ENCODE peak calls at places on chromosomes 6 and 20, in nine cellular contexts. L is Kasumi-1; M is hypothalamus; W is kidney epithelial cell; S is occipital lobe; H is ecto neural progenitor cell; U is thyroid gland; C is stimulated activated CD4-positive, alpha-beta T cell treated with anti-CD3 and anti-CD28 coated beads, Interleukin-1b, Interleukin-23, amount 100 ng/mL, for 48 hours; P is stromal cell of bone marrow. Z is an unnamed sample.

GRCh38 chr6:138582573-138582972 is 83.3 kb upstream of the NHSL1 start:
- DNase-seq in L (no peak), M (no peak), W (no peak), S (no peak), H (no peak), U (no peak), C (no peak), P (no peak), Z (no peak)

GRCh38 chr6:166567107-166567506 is 19.4 kb downstream of the RAMACL start:
- DNase-seq in L (no peak), M (no peak), W (peak), S (no peak), H (no peak), U (no peak), C (no peak), P (peak), Z (no peak)

GRCh38 chr6:147156799-147157382 is 47.3 kb upstream of the STXBP5 start:
- DNase-seq in L (no peak), M (no peak), W (no peak), S (no peak), H (no peak), U (no peak), C (no peak), P (no peak), Z (no peak)

GRCh38 chr6:100184473-100184872 is 190.4 kb upstream of the MCHR2 start:
- DNase-seq in L (no peak), M (no peak), W (no peak), S (no peak), H (no peak), U (no peak), C (no peak), P (no peak), Z (no peak)

GRCh38 chr6:81145506-81145905 is 607.0 kb downstream of the TENT5A start:
- DNase-seq in L (no peak), M (no peak), W (no peak), S (no peak), H (no peak), U (no peak), C (no peak), P (no peak), Z (no peak)

GRCh38 chr6:20599302-20600051 is 65.2 kb downstream of the CDKAL1 start:
- DNase-seq in L (no peak), M (no peak), W (no peak), S (no peak), H (no peak), U (no peak), C (no peak), P (no peak), Z (no peak)

GRCh38 chr6:24672573-24673182 is 5.8 kb downstream of the ACOT13 start:
- DNase-seq in L (no peak), M (no peak), W (no peak), S (no peak), H (no peak), U (no peak), C (no peak), P (no peak), Z (no peak)

GRCh38 chr6:5208039-5208438 is 52.7 kb downstream of the LYRM4 start:
- DNase-seq in L (no peak), M (no peak), W (no peak), S (no peak), H (no peak), U (no peak), C (no peak), P (peak), Z (no peak)

GRCh38 chr6:74050921-74051320 is 354.9 kb downstream of the CD109 start:
- DNase-seq in L (no peak), M (no peak), W (no peak), S (no peak), H (no peak), U (no peak), C (no peak), P (no peak), Z (no peak)

GRCh38 chr6:4637691-4638433 is 138.3 kb upstream of the CDYL start:
- DNase-seq in L (no peak), M (no peak), W (peak), S (no peak), H (no peak), U (no peak), C (peak), P (peak), Z (no peak)

GRCh38 chr20:63959699-63960075 is 3.5 kb upstream of the UCKL1 start:
- DNase-seq in L (no peak), M (no peak), W (no peak), S (no peak), H (no peak), U (no peak), C (no peak), P (no peak), Z (no peak)

GRCh38 chr20:58155148-58155925 is 73.1 kb downstream of the ANKRD60 start:
- DNase-seq in L (no peak), M (no peak), W (no peak), S (no peak), H (no peak), U (no peak), C (no peak), P (no peak), Z (no peak)

Z was measured in RPMI8226.